ENCODE peak calls at places on chromosomes 16 and 17, in four cellular contexts. F, G, R and C are unnamed samples.

GRCh38 chr16:69286941-69287713 is 24.0 kb upstream of the VPS4A start:
- DNase-seq in F (peak; percentile 42), G (peak; percentile 74), R (peak; percentile 82), C (peak; percentile 90)

GRCh38 chr17:7701681-7702080 is 3.3 kb upstream of the EFNB3 start:
- DNase-seq in F (no peak), G (no peak), R (no peak), C (no peak)

GRCh38 chr17:28862497-28862896 is 7.7 kb downstream of the ERAL1 start:
- DNase-seq in F (no peak), G (no peak), R (no peak), C (no peak)

GRCh38 chr17:35127751-35128514 is 6.5 kb downstream of the FNDC8 start:
- DNase-seq in F (no peak), G (peak; percentile 59), R (peak; percentile 61), C (peak; percentile 81)

GRCh38 chr17:7684856-7685532 is 2.3 kb downstream of the TP53 start:
- DNase-seq in F (no peak), G (no peak), R (no peak), C (no peak)

GRCh38 chr17:43212641-43213490 is 1.2 kb downstream of the TMEM106A start:
- DNase-seq in F (peak; percentile 77), G (no peak), R (no peak), C (no peak)

GRCh38 chr17:76986318-76986717 is 118.1 kb downstream of the MGAT5B start:
- DNase-seq in F (no peak), G (no peak), R (no peak), C (no peak)

GRCh38 chr17:42111901-42112551 is 488 bp downstream of the DHX58 start:
- DNase-seq in F (peak; percentile 68), G (peak; percentile 34), R (no peak), C (no peak)

GRCh38 chr17:48149174-48150106 is 41.9 kb downstream of the SNX11 start:
- DNase-seq in F (no peak), G (no peak), R (no peak), C (no peak)

GRCh38 chr17:48738424-48738802 is 9.9 kb upstream of the HOXB13 start:
- DNase-seq in F (no peak), G (no peak), R (no peak), C (no peak)

GRCh38 chr17:19753661-19754463 is 5.8 kb upstream of the ALDH3A1 start:
- DNase-seq in F (peak; percentile 60), G (no peak), R (no peak), C (no peak)

GRCh38 chr16:29307598-29308507 is 98.7 kb downstream of the NPIPB11 start:
- DNase-seq in F (no peak), G (no peak), R (peak; percentile 34), C (no peak)